ENCODE peak calls at places on chromosomes 7 and 10, in six cellular contexts. One of them, this sample, is unnamed.

GRCh38 chr7:82469207-82469606 is 25.6 kb upstream of the CACNA2D1 start:
- DNase-seq in GM10248: no peak
- DNase-seq in MV-4-11: no peak
- DNase-seq in neural progenitor cell: no peak
- DNase-seq in OCI-LY7: no peak
- DNase-seq in choroid plexus epithelial cell: no peak
- DNase-seq in this sample: no peak

GRCh38 chr10:55631071-55631654 is 729.9 kb downstream of the ZWINT start:
- DNase-seq in neural progenitor cell: peak; percentile 93
- DNase-seq in OCI-LY7: no peak
- DNase-seq in GM10248: peak; percentile 64
- DNase-seq in choroid plexus epithelial cell: peak; percentile 17
- DNase-seq in MV-4-11: peak; percentile 16
- DNase-seq in this sample: peak; percentile 49

GRCh38 chr10:79335470-79336235 is 11.6 kb upstream of the PPIF start:
- DNase-seq in OCI-LY7: no peak
- DNase-seq in choroid plexus epithelial cell: no peak
- DNase-seq in neural progenitor cell: no peak
- DNase-seq in MV-4-11: no peak
- DNase-seq in GM10248: no peak
- DNase-seq in this sample: no peak

GRCh38 chr10:3873728-3874461 is 88.9 kb upstream of the KLF6 start:
- DNase-seq in choroid plexus epithelial cell: peak; percentile 92
- DNase-seq in neural progenitor cell: peak; percentile 38
- DNase-seq in GM10248: peak; percentile 79
- DNase-seq in OCI-LY7: peak; percentile 89
- DNase-seq in MV-4-11: peak; percentile 98
- DNase-seq in this sample: peak; percentile 92

GRCh38 chr10:118621304-118621942 is 26.0 kb upstream of the PRLHR start:
- DNase-seq in MV-4-11: no peak
- DNase-seq in GM10248: no peak
- DNase-seq in OCI-LY7: no peak
- DNase-seq in neural progenitor cell: no peak
- DNase-seq in choroid plexus epithelial cell: no peak
- DNase-seq in this sample: no peak

GRCh38 chr10:116691079-116691398 is 51.3 kb downstream of the HSPA12A start:
- DNase-seq in neural progenitor cell: peak; percentile 8
- DNase-seq in OCI-LY7: no peak
- DNase-seq in MV-4-11: no peak
- DNase-seq in GM10248: no peak
- DNase-seq in choroid plexus epithelial cell: no peak
- DNase-seq in this sample: no peak

GRCh38 chr7:76346778-76347177 is 12.0 kb downstream of the YWHAG start:
- DNase-seq in choroid plexus epithelial cell: peak; percentile 55
- DNase-seq in GM10248: no peak
- DNase-seq in neural progenitor cell: no peak
- DNase-seq in MV-4-11: no peak
- DNase-seq in OCI-LY7: no peak
- DNase-seq in this sample: no peak

GRCh38 chr7:24057243-24057642 is 226.7 kb upstream of the NPY start:
- DNase-seq in GM10248: no peak
- DNase-seq in choroid plexus epithelial cell: no peak
- DNase-seq in OCI-LY7: no peak
- DNase-seq in neural progenitor cell: no peak
- DNase-seq in MV-4-11: no peak
- DNase-seq in this sample: no peak

GRCh38 chr10:5951721-5952407 is 25.5 kb downstream of the IL15RA start:
- DNase-seq in choroid plexus epithelial cell: no peak
- DNase-seq in GM10248: no peak
- DNase-seq in MV-4-11: no peak
- DNase-seq in neural progenitor cell: no peak
- DNase-seq in OCI-LY7: no peak
- DNase-seq in this sample: no peak

GRCh38 chr7:2724453-2725177 is 36.6 kb downstream of the AMZ1 start:
- DNase-seq in OCI-LY7: no peak
- DNase-seq in MV-4-11: no peak
- DNase-seq in GM10248: no peak
- DNase-seq in neural progenitor cell: no peak
- DNase-seq in choroid plexus epithelial cell: no peak
- DNase-seq in this sample: no peak

GRCh38 chr10:71397340-71398212 is 856 bp downstream of the CDH23 start:
- DNase-seq in GM10248: no peak
- DNase-seq in neural progenitor cell: peak; percentile 67
- DNase-seq in OCI-LY7: no peak
- DNase-seq in choroid plexus epithelial cell: no peak
- DNase-seq in MV-4-11: no peak
- DNase-seq in this sample: no peak

GRCh38 chr7:82393821-82394220 is 49.8 kb downstream of the CACNA2D1 start:
- DNase-seq in choroid plexus epithelial cell: no peak
- DNase-seq in GM10248: no peak
- DNase-seq in OCI-LY7: no peak
- DNase-seq in MV-4-11: no peak
- DNase-seq in neural progenitor cell: no peak
- DNase-seq in this sample: no peak

GRCh38 chr10:70920519-70920918 is 32.2 kb upstream of the PCBD1 start:
- DNase-seq in OCI-LY7: no peak
- DNase-seq in neural progenitor cell: no peak
- DNase-seq in MV-4-11: no peak
- DNase-seq in choroid plexus epithelial cell: no peak
- DNase-seq in GM10248: no peak
- DNase-seq in this sample: no peak

GRCh38 chr7:39560398-39560797 is 5.8 kb upstream of the YAE1 start:
- DNase-seq in OCI-LY7: no peak
- DNase-seq in MV-4-11: no peak
- DNase-seq in choroid plexus epithelial cell: no peak
- DNase-seq in GM10248: no peak
- DNase-seq in neural progenitor cell: no peak
- DNase-seq in this sample: no peak

GRCh38 chr10:16116404-16117304 is 256.3 kb upstream of the MINDY3 start:
- DNase-seq in choroid plexus epithelial cell: peak; percentile 28
- DNase-seq in OCI-LY7: peak; percentile 20
- DNase-seq in neural progenitor cell: peak; percentile 32
- DNase-seq in GM10248: peak; percentile 21
- DNase-seq in MV-4-11: peak; percentile 39
- DNase-seq in this sample: peak; percentile 68

GRCh38 chr7:140082770-140083169 is 20.0 kb upstream of the PARP12 start:
- DNase-seq in OCI-LY7: no peak
- DNase-seq in neural progenitor cell: no peak
- DNase-seq in GM10248: no peak
- DNase-seq in choroid plexus epithelial cell: no peak
- DNase-seq in MV-4-11: no peak
- DNase-seq in this sample: no peak

GRCh38 chr7:92608380-92609322 is 18.5 kb upstream of the FAM133B start:
- DNase-seq in neural progenitor cell: peak; percentile 83
- DNase-seq in MV-4-11: no peak
- DNase-seq in OCI-LY7: no peak
- DNase-seq in choroid plexus epithelial cell: no peak
- DNase-seq in GM10248: no peak
- DNase-seq in this sample: no peak

GRCh38 chr7:50366311-50366710 is 61.8 kb downstream of the IKZF1 start:
- DNase-seq in choroid plexus epithelial cell: no peak
- DNase-seq in OCI-LY7: no peak
- DNase-seq in neural progenitor cell: no peak
- DNase-seq in GM10248: no peak
- DNase-seq in MV-4-11: no peak
- DNase-seq in this sample: no peak

GRCh38 chr7:28310449-28310848 is 101.9 kb upstream of the CREB5 start:
- DNase-seq in choroid plexus epithelial cell: no peak
- DNase-seq in OCI-LY7: no peak
- DNase-seq in neural progenitor cell: no peak
- DNase-seq in GM10248: no peak
- DNase-seq in MV-4-11: no peak
- DNase-seq in this sample: no peak

GRCh38 chr10:3924344-3924743 is 139.3 kb upstream of the KLF6 start:
- DNase-seq in OCI-LY7: no peak
- DNase-seq in MV-4-11: no peak
- DNase-seq in neural progenitor cell: no peak
- DNase-seq in choroid plexus epithelial cell: peak; percentile 94
- DNase-seq in GM10248: no peak
- DNase-seq in this sample: no peak

GRCh38 chr10:81548160-81548559 is 326.8 kb upstream of the NRG3 start:
- DNase-seq in neural progenitor cell: peak; percentile 55
- DNase-seq in OCI-LY7: no peak
- DNase-seq in MV-4-11: no peak
- DNase-seq in choroid plexus epithelial cell: no peak
- DNase-seq in GM10248: no peak
- DNase-seq in this sample: no peak

GRCh38 chr7:155120460-155120859 is 50.3 kb downstream of the HTR5A start:
- DNase-seq in MV-4-11: no peak
- DNase-seq in GM10248: no peak
- DNase-seq in choroid plexus epithelial cell: no peak
- DNase-seq in OCI-LY7: no peak
- DNase-seq in neural progenitor cell: no peak
- DNase-seq in this sample: no peak

GRCh38 chr10:31947144-31947926 is 18.7 kb upstream of the ARHGAP12 start:
- DNase-seq in neural progenitor cell: no peak
- DNase-seq in GM10248: peak; percentile 13
- DNase-seq in OCI-LY7: peak; percentile 34
- DNase-seq in choroid plexus epithelial cell: peak; percentile 96
- DNase-seq in MV-4-11: peak; percentile 86
- DNase-seq in this sample: peak; percentile 23

GRCh38 chr10:101011517-101012423 is 12.2 kb downstream of the LZTS2 start:
- DNase-seq in neural progenitor cell: peak; percentile 65
- DNase-seq in GM10248: no peak
- DNase-seq in OCI-LY7: no peak
- DNase-seq in MV-4-11: peak; percentile 9
- DNase-seq in choroid plexus epithelial cell: no peak
- DNase-seq in this sample: peak; percentile 56

GRCh38 chr10:79336739-79337138 is 10.5 kb upstream of the PPIF start:
- DNase-seq in neural progenitor cell: no peak
- DNase-seq in MV-4-11: no peak
- DNase-seq in GM10248: no peak
- DNase-seq in OCI-LY7: no peak
- DNase-seq in choroid plexus epithelial cell: peak; percentile 62
- DNase-seq in this sample: no peak

GRCh38 chr7:5248201-5248885 is 34.4 kb upstream of the SLC29A4 start:
- DNase-seq in choroid plexus epithelial cell: peak; percentile 14
- DNase-seq in OCI-LY7: no peak
- DNase-seq in neural progenitor cell: no peak
- DNase-seq in MV-4-11: no peak
- DNase-seq in GM10248: no peak
- DNase-seq in this sample: no peak

This sample was measured in Kasumi-1.